ENCODE peak calls at places on chromosome X, in six cellular contexts. G is IMR-90, R is uterus, T is transverse colon, Y is right lobe of liver, J is upper lobe of left lung. B is an unnamed sample.

GRCh38 chrX:135213200-135213844 is 38.5 kb upstream of the ETDA start:
- DNase-seq in G (no peak), R (no peak), T (no peak), Y (no peak), J (no peak), B (no peak)

GRCh38 chrX:22686138-22686541 is 313.6 kb upstream of the DDX53 start:
- DNase-seq in G (peak; percentile 73), R (no peak), T (no peak), Y (no peak), J (no peak), B (peak; percentile 12)

GRCh38 chrX:94097852-94098251 is 423.8 kb downstream of the FAM133A start:
- DNase-seq in G (no peak), R (no peak), T (no peak), Y (no peak), J (no peak), B (no peak)

GRCh38 chrX:3420316-3420715 is 73.9 kb upstream of the MXRA5 start:
- DNase-seq in G (no peak), R (no peak), T (no peak), Y (no peak), J (no peak), B (no peak)

GRCh38 chrX:120366794-120367193 is 4.9 kb downstream of the ATP1B4 start:
- DNase-seq in G (no peak), R (no peak), T (no peak), Y (no peak), J (no peak), B (no peak)

GRCh38 chrX:13689519-13690211 is 737 bp downstream of the RAB9A start:
- DNase-seq in G (peak; percentile 40), R (no peak), T (no peak), Y (no peak), J (no peak), B (no peak)

GRCh38 chrX:123920065-123920785 is 41.3 kb upstream of the STAG2 start:
- DNase-seq in G (peak; percentile 84), R (no peak), T (no peak), Y (no peak), J (no peak), B (no peak)

GRCh38 chrX:28498658-28499057 is 88.6 kb upstream of the IL1RAPL1 start:
- DNase-seq in G (peak; percentile 47), R (no peak), T (no peak), Y (no peak), J (no peak), B (no peak)

GRCh38 chrX:10926404-10926803 is 184.7 kb upstream of the HCCS start:
- DNase-seq in G (no peak), R (no peak), T (no peak), Y (no peak), J (no peak), B (no peak)

GRCh38 chrX:43703211-43703791 is 47.2 kb downstream of the MAOA start:
- DNase-seq in G (peak; percentile 16), R (no peak), T (no peak), Y (no peak), J (no peak), B (no peak)

GRCh38 chrX:102651968-102652744 is 873 bp downstream of the GPRASP1 start:
- DNase-seq in G (peak; percentile 29), R (peak; percentile 73), T (peak; percentile 27), Y (peak; percentile 42), J (no peak), B (no peak)

GRCh38 chrX:23790147-23790497 is 7.1 kb downstream of the SAT1 start:
- DNase-seq in G (no peak), R (no peak), T (no peak), Y (no peak), J (no peak), B (no peak)

GRCh38 chrX:96752776-96753175 is 68.1 kb downstream of the DIAPH2 start:
- DNase-seq in G (no peak), R (no peak), T (no peak), Y (no peak), J (no peak), B (no peak)

GRCh38 chrX:53681661-53682060 is 4.9 kb downstream of the HUWE1 start:
- DNase-seq in G (peak; percentile 14), R (no peak), T (no peak), Y (no peak), J (no peak), B (no peak)

GRCh38 chrX:147602297-147602696 is 309.4 kb upstream of the FMR1 start:
- DNase-seq in G (no peak), R (no peak), T (no peak), Y (no peak), J (no peak), B (no peak)

GRCh38 chrX:144896323-144896722 is 351.0 kb upstream of the SPANXN1 start:
- DNase-seq in G (no peak), R (no peak), T (no peak), Y (no peak), J (no peak), B (no peak)

GRCh38 chrX:132004728-132005127 is 18.4 kb upstream of the STK26 start:
- DNase-seq in G (no peak), R (no peak), T (no peak), Y (no peak), J (no peak), B (no peak)

GRCh38 chrX:110743679-110744340 is 51.8 kb downstream of the CHRDL1 start:
- DNase-seq in G (peak; percentile 2), R (no peak), T (no peak), Y (no peak), J (no peak), B (peak; percentile 17)

GRCh38 chrX:12367254-12367653 is 229.0 kb downstream of the FRMPD4 start:
- DNase-seq in G (no peak), R (no peak), T (no peak), Y (no peak), J (no peak), B (no peak)

GRCh38 chrX:109740076-109740809 is 7.2 kb upstream of the ACSL4 start:
- DNase-seq in G (peak; percentile 52), R (no peak), T (no peak), Y (peak; percentile 74), J (no peak), B (no peak)

GRCh38 chrX:11764602-11765067 is 6.6 kb downstream of the MSL3 start:
- DNase-seq in G (no peak), R (no peak), T (no peak), Y (no peak), J (no peak), B (no peak)

GRCh38 chrX:104282326-104282725 is 27.6 kb upstream of the ESX1 start:
- DNase-seq in G (no peak), R (no peak), T (no peak), Y (no peak), J (no peak), B (no peak)

GRCh38 chrX:120522820-120523219 is 37.9 kb downstream of the CUL4B start:
- DNase-seq in G (no peak), R (no peak), T (no peak), Y (no peak), J (no peak), B (no peak)

GRCh38 chrX:1389181-1389992 is 2.5 kb downstream of the SLC25A6 start:
- DNase-seq in G (no peak), R (no peak), T (no peak), Y (peak; percentile 43), J (peak; percentile 85), B (peak; percentile 83)

GRCh38 chrX:108671526-108671925 is 64.8 kb downstream of the IRS4 start:
- DNase-seq in G (no peak), R (no peak), T (no peak), Y (no peak), J (no peak), B (no peak)

GRCh38 chrX:122641136-122641535 is 542.9 kb upstream of the GRIA3 start:
- DNase-seq in G (no peak), R (no peak), T (no peak), Y (no peak), J (no peak), B (no peak)

GRCh38 chrX:21929209-21929608 is 11.3 kb upstream of the SMS start:
- DNase-seq in G (no peak), R (no peak), T (no peak), Y (no peak), J (no peak), B (no peak)

GRCh38 chrX:76922100-76922499 is 494.6 kb downstream of the MAGEE1 start:
- DNase-seq in G (no peak), R (no peak), T (no peak), Y (no peak), J (no peak), B (no peak)

GRCh38 chrX:105299286-105299685 is 78.8 kb upstream of the TEX13A start:
- DNase-seq in G (no peak), R (no peak), T (no peak), Y (no peak), J (no peak), B (no peak)

GRCh38 chrX:95063554-95063953 is 1389.5 kb downstream of the FAM133A start:
- DNase-seq in G (peak; percentile 11), R (no peak), T (no peak), Y (no peak), J (no peak), B (no peak)

GRCh38 chrX:54746928-54747327 is 51.1 kb downstream of the ITIH6 start:
- DNase-seq in G (no peak), R (no peak), T (no peak), Y (no peak), J (no peak), B (no peak)
- TF ChIP-seq POLR2A in G (no peak), R (no peak), T (no peak), Y (no peak), J (no peak), B (no peak)

DNA sequence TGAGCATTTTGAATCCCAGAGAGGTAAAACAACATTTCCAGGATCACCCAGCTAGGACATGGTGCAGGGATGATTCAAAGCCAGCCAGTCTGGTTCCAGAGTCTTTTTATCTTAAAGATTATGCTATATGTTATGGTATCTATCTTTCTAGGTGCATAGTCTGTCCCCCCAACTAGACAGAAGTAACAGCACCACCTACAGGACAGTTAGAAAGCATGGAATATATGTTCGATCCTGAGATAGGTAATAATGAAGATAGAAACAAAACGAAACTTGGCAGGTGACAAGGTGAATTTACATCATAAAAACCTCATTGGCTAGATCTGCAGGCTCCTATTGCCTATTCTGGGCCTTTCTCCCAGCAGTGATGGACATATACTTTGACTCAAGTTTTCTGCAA is 723.2 kb downstream of the SMARCA1 start:
- DNase-seq in G (no peak), R (no peak), T (no peak), Y (no peak), J (no peak), B (no peak)
- TF ChIP-seq CTCF in G (no peak), R (no peak), T (no peak), Y (no peak), J (no peak), B (no peak)

GRCh38 chrX:30572004-30572403 is 5.6 kb downstream of the TASL start:
- DNase-seq in G (no peak), R (no peak), T (no peak), Y (no peak), J (no peak), B (no peak)
- H3K4me3 ChIP-seq in G (no peak overlapping the region), R (no peak overlapping the region), T (no peak overlapping the region), Y (no peak overlapping the region), J (no peak overlapping the region), B (no peak overlapping the region)

GRCh38 chrX:48589482-48590162 is 7.7 kb upstream of the WDR13 start:
- DNase-seq in G (no peak), R (no peak), T (no peak), Y (peak; percentile 51), J (no peak), B (no peak)
- TF ChIP-seq POLR2A in G (no peak), R (no peak), T (no peak), Y (no peak), J (no peak), B (no peak)

B was measured in lower leg skin.